ENCODE peak calls at places on chromosomes 3 and 15, in five cellular contexts. D, Y, M, V and O are unnamed samples.

GRCh38 chr3:87145553-87145952 is 81.6 kb upstream of the CHMP2B start:
- DNase-seq in D (peak; percentile 4), Y (no peak), M (no peak), V (no peak), O (no peak)

GRCh38 chr3:149472393-149472792 is 2.1 kb upstream of the TM4SF4 start:
- DNase-seq in D (no peak), Y (no peak), M (no peak), V (no peak), O (no peak)

GRCh38 chr15:79853492-79854328 is 43.1 kb downstream of the MTHFS start:
- DNase-seq in D (peak; percentile 57), Y (peak; percentile 65), M (no peak), V (peak; percentile 47), O (peak; percentile 54)

GRCh38 chr15:95196176-95196915 is 965.0 kb downstream of the MCTP2 start:
- DNase-seq in D (no peak), Y (no peak), M (no peak), V (no peak), O (peak; percentile 69)

GRCh38 chr3:76410762-76411281 is 625.5 kb upstream of the ZNF717 start:
- DNase-seq in D (no peak), Y (no peak), M (no peak), V (no peak), O (no peak)

GRCh38 chr3:104805508-104805907 is 561.2 kb upstream of the ALCAM start:
- DNase-seq in D (no peak), Y (no peak), M (no peak), V (no peak), O (no peak)

GRCh38 chr3:14907043-14907966 is 40.1 kb upstream of the NR2C2 start:
- DNase-seq in D (no peak), Y (no peak), M (no peak), V (no peak), O (no peak)

GRCh38 chr15:92184679-92185230 is 208.9 kb upstream of the ST8SIA2 start:
- DNase-seq in D (no peak), Y (no peak), M (no peak), V (no peak), O (no peak)

GRCh38 chr3:25706213-25706612 is 41.5 kb upstream of the TOP2B start:
- DNase-seq in D (no peak), Y (no peak), M (no peak), V (no peak), O (no peak)

GRCh38 chr3:132721479-132722164 is 587 bp downstream of the NPHP3 start:
- DNase-seq in D (no peak), Y (no peak), M (no peak), V (peak; percentile 65), O (peak; percentile 87)

GRCh38 chr3:192847918-192848317 is 69.7 kb downstream of the MB21D2 start:
- DNase-seq in D (no peak), Y (no peak), M (no peak), V (no peak), O (no peak)

GRCh38 chr3:177236704-177237103 is 39.4 kb upstream of the TBL1XR1 start:
- DNase-seq in D (no peak), Y (no peak), M (no peak), V (no peak), O (no peak)

GRCh38 chr3:47365213-47366153 is 15.3 kb upstream of the PTPN23 start:
- DNase-seq in D (peak; percentile 45), Y (no peak), M (no peak), V (no peak), O (no peak)

GRCh38 chr15:91237493-91237892 is 137.4 kb downstream of the SV2B start:
- DNase-seq in D (no peak), Y (no peak), M (no peak), V (no peak), O (no peak)